ENCODE peak calls at places on chromosomes 3 and 15, in four cellular contexts. I, Y, R and Q are unnamed samples.

GRCh38 chr3:72368331-72368975 is 479.8 kb downstream of the SHQ1 start:
- DNase-seq in R (no peak), I (no peak), Y (no peak), Q (no peak)

GRCh38 chr15:96234109-96234892 is 96.2 kb upstream of the NR2F2 start:
- DNase-seq in R (peak; percentile 1), Y (no peak), I (no peak), Q (no peak)

GRCh38 chr15:31304074-31304648 is 22.5 kb upstream of the KLF13 start:
- DNase-seq in I (no peak), R (no peak), Y (no peak), Q (no peak)

GRCh38 chr3:151483488-151483887 is 22.6 kb upstream of the IGSF10 start:
- DNase-seq in I (no peak), Y (no peak), R (no peak), Q (no peak)

GRCh38 chr3:52005571-52005986 is 9.9 kb upstream of the RPL29 start:
- DNase-seq in R (no peak), Y (peak; percentile 59), I (no peak), Q (no peak)

GRCh38 chr15:89776274-89777072 is at the start of gene MESP2:
- DNase-seq in Y (peak; percentile 89), I (peak; percentile 91), R (no peak), Q (peak; percentile 90)

GRCh38 chr3:155890671-155891190 is 20.3 kb downstream of the GMPS start:
- DNase-seq in I (no peak), R (no peak), Y (no peak), Q (no peak)

GRCh38 chr3:189132125-189132744 is 39.5 kb upstream of the TPRG1 start:
- DNase-seq in R (peak; percentile 45), I (peak; percentile 30), Y (peak; percentile 62), Q (peak; percentile 28)

GRCh38 chr15:85785887-85786777 is 8.6 kb downstream of the KLHL25 start:
- DNase-seq in Y (peak; percentile 62), R (no peak), I (peak; percentile 52), Q (no peak)

GRCh38 chr3:188978772-188979171 is 193.0 kb upstream of the TPRG1 start:
- DNase-seq in I (no peak), R (peak; percentile 5), Y (no peak), Q (no peak)

GRCh38 chr15:60605879-60606304 is 127.0 kb upstream of the ICE2 start:
- DNase-seq in Y (peak; percentile 66), I (no peak), R (peak; percentile 49), Q (no peak)

GRCh38 chr3:99878005-99878404 is 60.3 kb downstream of the CMSS1 start:
- DNase-seq in I (no peak), R (no peak), Y (no peak), Q (peak; percentile 31)

GRCh38 chr3:61663728-61664492 is 102.5 kb downstream of the PTPRG start:
- DNase-seq in Y (no peak), R (peak; percentile 87), I (no peak), Q (no peak)

GRCh38 chr15:100461049-100461448 is 67.7 kb downstream of the CERS3 start:
- DNase-seq in Y (no peak), I (no peak), R (no peak), Q (no peak)

GRCh38 chr3:24680214-24680967 is 185.7 kb upstream of the THRB start:
- DNase-seq in R (no peak), I (peak; percentile 68), Y (peak; percentile 54), Q (peak; percentile 36)

GRCh38 chr15:83815506-83815905 is 161.6 kb downstream of the ADAMTSL3 start:
- DNase-seq in Y (no peak), I (no peak), R (no peak), Q (no peak)

GRCh38 chr3:29693863-29694262 is 413.0 kb downstream of the RBMS3 start:
- DNase-seq in Y (no peak), I (no peak), R (peak; percentile 83), Q (no peak)

GRCh38 chr3:106560451-106560966 is 691.7 kb upstream of the CBLB start:
- DNase-seq in R (peak; percentile 26), I (no peak), Y (no peak), Q (no peak)

GRCh38 chr3:10263549-10264363 is 15.5 kb downstream of the TATDN2 start:
- DNase-seq in R (no peak), I (no peak), Y (no peak), Q (no peak)

GRCh38 chr3:122572940-122573412 is 4.5 kb upstream of the PARP15 start:
- DNase-seq in Y (no peak), I (no peak), R (no peak), Q (peak; percentile 49)

GRCh38 chr3:10185804-10186762 is 21.4 kb downstream of the IRAK2 start:
- DNase-seq in I (no peak), R (no peak), Y (no peak), Q (no peak)

GRCh38 chr3:111723293-111723963 is 128.3 kb upstream of the ZBED2 start:
- DNase-seq in I (no peak), R (peak; percentile 66), Y (no peak), Q (no peak)

GRCh38 chr3:83426311-83426710 is 1532.5 kb upstream of the CADM2 start:
- DNase-seq in I (no peak), Y (no peak), R (no peak), Q (no peak)

GRCh38 chr3:121545049-121545563 is 682 bp downstream of the POLQ start:
- DNase-seq in Y (no peak), R (no peak), I (no peak), Q (no peak)

GRCh38 chr3:59267021-59267420 is 217.2 kb upstream of the CFAP20DC start:
- DNase-seq in R (no peak), I (no peak), Y (no peak), Q (no peak)

GRCh38 chr3:124826703-124827102 is 60.5 kb downstream of the ITGB5 start:
- DNase-seq in Y (no peak), I (no peak), R (peak; percentile 60), Q (no peak)

GRCh38 chr3:125211523-125212095 is 939 bp downstream of the SLC12A8 start:
- DNase-seq in R (no peak), I (no peak), Y (no peak), Q (no peak)

GRCh38 chr15:95864467-95864886 is 466.0 kb upstream of the NR2F2 start:
- DNase-seq in R (no peak), I (no peak), Y (no peak), Q (no peak)

GRCh38 chr3:95437409-95437808 is 1374.5 kb downstream of the NSUN3 start:
- DNase-seq in I (no peak), Y (no peak), R (no peak), Q (no peak)

GRCh38 chr3:156509209-156510174 is 45.4 kb downstream of the SSR3 start:
- DNase-seq in R (no peak), I (no peak), Y (no peak), Q (peak; percentile 69)

GRCh38 chr3:9500108-9501050 is 53.2 kb downstream of the LHFPL4 start:
- DNase-seq in R (no peak), Y (peak; percentile 58), I (peak; percentile 57), Q (peak; percentile 82)

DNA sequence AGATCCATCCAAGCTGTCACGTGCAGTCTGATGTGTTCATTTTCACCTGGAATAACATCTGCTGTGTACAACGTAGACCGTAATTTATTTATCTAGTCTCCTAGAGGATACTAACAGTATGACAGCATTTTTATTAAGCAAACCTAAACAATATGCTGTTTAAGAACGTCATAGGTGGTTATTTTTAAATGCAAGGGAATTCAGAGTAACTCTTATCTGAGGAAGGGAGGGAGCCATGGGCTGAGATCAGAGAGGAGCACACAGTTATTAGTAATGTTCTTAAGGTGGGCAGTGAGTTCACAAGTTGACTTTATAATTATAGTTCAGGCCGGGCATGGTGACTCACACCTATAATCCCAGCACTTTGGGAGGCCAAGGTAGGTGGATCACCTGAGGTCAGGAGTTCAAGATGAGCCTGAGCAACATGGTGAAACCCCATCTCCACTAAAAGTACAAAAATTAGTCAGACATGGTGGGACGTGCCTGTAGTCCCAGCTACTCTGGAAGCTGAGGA is 193.6 kb downstream of the UACA start:
- DNase-seq in R (no peak), Y (no peak), I (no peak), Q (no peak)
- TF ChIP-seq CTCF in R (no peak), Y (no peak), I (no peak), Q (no peak)

DNA sequence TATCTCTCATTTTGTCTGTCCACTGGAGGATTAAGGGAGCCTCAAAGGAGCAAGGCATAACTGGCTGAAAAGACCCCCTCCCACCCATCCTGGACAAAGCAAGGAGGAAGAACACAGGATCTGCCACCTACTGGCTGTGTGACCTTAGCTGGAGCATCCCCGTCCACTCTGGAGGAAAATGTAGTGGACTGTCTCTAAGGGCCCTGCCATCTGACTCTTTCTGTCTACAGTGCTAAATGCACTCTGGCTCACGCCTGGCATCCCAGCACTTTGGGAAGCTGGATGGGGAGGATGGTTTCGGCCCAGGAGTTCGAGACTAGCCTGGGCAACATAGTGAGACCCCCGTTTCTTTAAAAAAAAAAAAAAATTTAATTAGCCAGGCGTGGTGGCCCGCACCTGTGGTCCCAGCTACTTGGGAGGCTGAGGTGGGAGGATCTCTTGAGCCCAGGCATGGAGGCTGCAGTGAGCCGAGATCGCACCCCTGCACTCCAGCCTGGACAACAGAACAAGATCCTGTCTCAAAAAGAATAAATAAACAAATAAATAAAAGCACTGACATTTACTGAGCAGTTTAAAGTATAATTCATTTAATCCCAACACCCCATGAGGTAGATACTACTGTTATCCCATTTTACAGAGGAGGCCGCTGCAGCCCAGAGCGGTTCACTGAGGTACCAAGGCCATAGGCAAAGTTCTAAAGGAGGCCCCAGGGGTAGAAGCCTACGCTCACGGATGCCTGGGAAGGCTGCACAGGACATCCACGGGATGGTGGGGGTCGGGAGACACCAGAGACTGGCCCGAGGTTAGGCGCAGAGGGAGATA is 1.1 kb downstream of the TBC1D2B start:
- DNase-seq in Y (no peak), R (no peak), I (no peak), Q (no peak)
- TF ChIP-seq CTCF in Y (no peak), R (peak; percentile 25), I (no peak), Q (peak; percentile 27)

GRCh38 chr3:80676869-80677268 is 909.1 kb upstream of the ROBO1 start:
- DNase-seq in R (no peak), Y (no peak), I (no peak), Q (no peak)
- TF ChIP-seq CTCF in R (no peak), Y (no peak), I (no peak), Q (no peak)

DNA sequence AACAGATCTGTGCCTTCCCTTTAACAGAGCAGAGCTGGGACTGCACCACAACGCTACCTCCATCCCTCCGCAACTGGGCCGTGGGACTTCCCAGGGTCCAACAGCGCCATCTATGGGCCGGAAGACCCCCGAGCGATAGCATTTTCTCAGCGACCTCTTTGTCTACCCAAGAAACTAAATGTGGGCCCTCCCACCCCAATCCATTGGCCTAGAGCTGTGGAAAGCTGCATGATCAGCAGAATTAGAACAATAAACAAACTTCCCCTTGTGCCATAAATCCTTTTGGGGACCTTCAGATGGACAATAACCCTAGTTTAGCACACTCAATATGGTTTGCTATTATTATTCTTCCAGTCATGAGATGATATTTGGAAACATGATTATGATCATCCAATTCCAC is 74.8 kb upstream of the NTRK3 start:
- DNase-seq in I (peak; percentile 17), Y (no peak), R (no peak), Q (peak; percentile 63)
- TF ChIP-seq CTCF in I (no peak), Y (peak; percentile 27), R (peak; percentile 49), Q (peak; percentile 61)